ENCODE peak calls at places on chromosomes 5 and 9, in eight cellular contexts. D is stomach, O is ovary, V is A549, Z is H1, W is SK-N-SH, N is transverse colon, Y is upper lobe of left lung. M is an unnamed sample. For H3K4me1, the result is how much of the 10 kb centered on the place peaks cover.

GRCh38 chr5:38250752-38251448 is 7.5 kb upstream of the EGFLAM start:
- DNase-seq in D (no peak), O (no peak), V (no peak), Z (no peak), W (no peak), N (no peak), Y (no peak), M (no peak)

GRCh38 chr9:98900725-98901124 is 43.0 kb upstream of the COL15A1 start:
- DNase-seq in D (no peak), O (no peak), V (no peak), Z (no peak), W (no peak), N (no peak), Y (no peak), M (no peak)

GRCh38 chr5:153670081-153670480 is 179.6 kb downstream of the GRIA1 start:
- DNase-seq in D (no peak), O (no peak), V (no peak), Z (no peak), W (no peak), N (no peak), Y (no peak), M (no peak)

GRCh38 chr5:147081256-147081872 is 153.5 kb upstream of the STK32A start:
- DNase-seq in D (no peak), O (no peak), V (no peak), Z (no peak), W (no peak), N (no peak), Y (no peak), M (no peak)

GRCh38 chr9:69476797-69477196 is 151.8 kb downstream of the ENTREP1 start:
- DNase-seq in D (no peak), O (no peak), V (no peak), Z (peak), W (no peak), N (no peak), Y (no peak), M (no peak)

GRCh38 chr9:130990362-130991226 is 18.4 kb upstream of the LAMC3 start:
- DNase-seq in D (no peak), O (no peak), V (no peak), Z (no peak), W (no peak), N (no peak), Y (peak), M (no peak)

GRCh38 chr9:114061830-114062474 is 16.1 kb downstream of the AMBP start:
- DNase-seq in D (no peak), O (no peak), V (no peak), Z (no peak), W (no peak), N (no peak), Y (no peak), M (no peak)

GRCh38 chr9:1047605-1048235 is 2.4 kb upstream of the DMRT2 start:
- DNase-seq in D (no peak), O (no peak), V (no peak), Z (no peak), W (no peak), N (peak), Y (no peak), M (no peak)

GRCh38 chr5:171342362-171343111 is 33.5 kb downstream of the TLX3 start:
- DNase-seq in D (peak), O (no peak), V (peak), Z (peak), W (peak), N (peak), Y (peak), M (no peak)

GRCh38 chr5:82416506-82416905 is 138.4 kb upstream of the RPS23 start:
- DNase-seq in D (no peak), O (no peak), V (no peak), Z (no peak), W (no peak), N (no peak), Y (no peak), M (no peak)

GRCh38 chr5:9699681-9700080 is 69.5 kb upstream of the TAS2R1 start:
- DNase-seq in D (no peak), O (no peak), V (no peak), Z (no peak), W (no peak), N (no peak), Y (no peak), M (no peak)

DNA sequence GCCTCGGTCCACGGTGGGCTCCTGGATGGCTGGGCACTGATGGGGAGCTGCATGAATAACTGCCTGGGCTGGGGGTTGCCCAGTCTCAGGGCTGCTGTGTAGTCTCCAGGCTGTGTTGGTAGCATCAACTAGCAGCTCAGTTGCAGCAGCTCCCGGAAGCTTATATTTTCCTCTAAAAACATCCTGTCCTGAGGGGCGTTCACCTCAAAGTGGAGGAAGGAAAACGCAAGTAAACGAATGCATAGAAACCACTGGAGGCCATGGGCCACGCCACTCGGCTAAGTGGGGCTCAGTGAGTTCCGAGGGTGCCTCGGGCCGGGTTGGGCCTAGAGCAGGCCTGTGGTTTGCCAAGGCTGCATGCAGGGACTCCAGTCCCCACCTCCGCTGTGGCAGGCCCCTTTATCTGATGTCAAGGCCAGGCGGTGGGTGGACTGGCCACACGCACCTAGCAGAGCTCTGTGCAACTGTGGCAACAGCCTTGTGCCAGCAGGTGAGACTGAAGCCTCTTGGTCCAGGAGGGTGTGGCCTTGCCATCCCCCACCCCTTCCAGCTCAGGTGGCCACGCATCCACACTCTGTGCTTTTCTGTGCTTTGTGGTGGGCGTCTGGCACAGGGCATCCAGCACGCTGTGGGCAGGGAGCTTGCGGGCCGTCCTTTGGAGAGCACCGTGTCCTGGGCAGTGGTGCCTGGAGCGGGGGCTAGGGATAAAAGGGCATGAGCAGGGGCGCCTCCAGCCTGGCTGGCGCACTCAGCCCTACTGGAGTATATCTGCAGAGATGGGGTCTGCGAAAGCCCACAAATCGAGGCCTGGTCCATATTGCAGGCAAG is 15.1 kb downstream of the TCF7 start:
- DNase-seq in D (no peak), O (peak), V (no peak), Z (no peak), W (peak), N (no peak), Y (peak), M (no peak)
- H3K27ac ChIP-seq in D (no peak), O (no peak), V (no peak), Z (no peak), W (peak), N (peak), Y (peak), M (peak)

GRCh38 chr5:36710039-36710438 is 103.6 kb downstream of the SLC1A3 start:
- DNase-seq in D (no peak), O (no peak), V (no peak), Z (no peak), W (no peak), N (no peak), Y (no peak), M (no peak)
- TF ChIP-seq EP300 in D (no peak), O (no peak), V (no peak), Z (no peak), W (no peak), N (no peak), Y (no peak), M (no peak)

DNA sequence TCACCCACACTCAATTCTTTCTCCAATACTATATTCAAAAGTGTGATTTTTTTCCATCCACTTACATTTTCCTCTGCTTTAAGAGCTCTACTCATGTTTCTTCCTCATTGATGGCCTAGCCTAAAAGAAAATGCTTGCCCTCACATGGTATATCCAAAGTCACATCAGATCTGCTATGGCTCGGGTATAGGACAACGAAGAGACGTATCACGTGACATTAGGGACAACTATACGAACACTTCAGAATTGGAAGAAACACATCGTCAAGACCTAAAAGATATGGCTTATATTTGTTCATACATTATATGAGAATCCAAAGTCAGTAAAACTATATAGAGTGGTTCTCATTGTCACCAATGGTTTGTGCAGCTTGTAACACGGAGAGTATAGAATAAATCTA is 8.2 kb upstream of the ISL1 start:
- DNase-seq in D (no peak), O (no peak), V (no peak), Z (no peak), W (no peak), N (no peak), Y (no peak), M (no peak)
- H3K4me1 ChIP-seq in D (under half), O (under half), V (under half), Z (under half), W (under half), N (under half), Y (under half), M (under half)

GRCh38 chr9:135790850-135791249 is 88.9 kb downstream of the KCNT1 start:
- DNase-seq in D (no peak), O (no peak), V (no peak), Z (no peak), W (no peak), N (no peak), Y (peak), M (no peak)
- H3K27ac ChIP-seq in D (no peak), O (no peak), V (no peak), Z (no peak), W (no peak), N (no peak), Y (no peak), M (no peak)